ENCODE peak calls at places on chromosomes 1 and 21, in six cellular contexts. W is fibroblast of lung, B is heart left ventricle, V is SJSA1, G is body of pancreas, J is endothelial cell of umbilical vein. Q is an unnamed sample.

GRCh38 chr1:202023033-202023433 is 12.6 kb downstream of the ELF3 start:
- DNase-seq in V (no peak), G (peak; percentile 85), B (no peak), J (no peak), W (no peak), Q (peak; percentile 98)

GRCh38 chr1:214199585-214199984 is 81.4 kb upstream of the SMYD2 start:
- DNase-seq in B (no peak), V (no peak), G (no peak), W (no peak), J (no peak), Q (no peak)

GRCh38 chr1:155504207-155504606 is 58.4 kb downstream of the ASH1L start:
- DNase-seq in J (peak; percentile 45), G (peak; percentile 9), V (no peak), W (peak; percentile 18), B (no peak), Q (peak; percentile 39)

GRCh38 chr21:41091561-41091960 is 76.4 kb upstream of the BACE2 start:
- DNase-seq in V (no peak), J (no peak), W (no peak), G (no peak), B (no peak), Q (no peak)

GRCh38 chr1:68620575-68620974 is 123.7 kb upstream of the DEPDC1 start:
- DNase-seq in V (no peak), W (no peak), G (no peak), J (no peak), B (no peak), Q (no peak)

GRCh38 chr1:113662097-113662496 is 97.2 kb downstream of the PHTF1 start:
- DNase-seq in W (no peak), B (no peak), G (no peak), J (no peak), V (no peak), Q (no peak)

GRCh38 chr1:204746838-204747442 is 61.4 kb upstream of the LRRN2 start:
- DNase-seq in B (peak; percentile 28), W (peak; percentile 32), J (peak; percentile 43), V (no peak), G (peak; percentile 37), Q (peak; percentile 58)

GRCh38 chr1:93597697-93598096 is 83.9 kb downstream of the BCAR3 start:
- DNase-seq in G (no peak), J (no peak), V (no peak), B (peak; percentile 39), W (no peak), Q (no peak)

GRCh38 chr21:43865471-43866181 is 603 bp downstream of the AGPAT3 start:
- DNase-seq in V (no peak), G (peak; percentile 33), J (no peak), B (peak; percentile 64), W (peak; percentile 26), Q (peak; percentile 75)

GRCh38 chr1:213606252-213606820 is 381.4 kb upstream of the PROX1 start:
- DNase-seq in G (no peak), J (no peak), W (no peak), B (no peak), V (no peak), Q (peak; percentile 30)

GRCh38 chr1:214549604-214550338 is 1.6 kb downstream of the PTPN14 start:
- DNase-seq in B (no peak), W (peak; percentile 60), G (no peak), V (no peak), J (peak; percentile 57), Q (no peak)

GRCh38 chr21:32320726-32321125 is 22.1 kb downstream of the MRAP start:
- DNase-seq in B (no peak), W (no peak), J (no peak), G (no peak), V (no peak), Q (no peak)

GRCh38 chr1:29828526-29829447 is 592.5 kb downstream of the PTPRU start:
- DNase-seq in G (no peak), B (no peak), W (no peak), J (no peak), V (no peak), Q (no peak)

GRCh38 chr1:202274611-202275010 is 67.1 kb downstream of the UBE2T start:
- DNase-seq in B (peak; percentile 36), V (peak; percentile 52), G (no peak), W (no peak), J (peak; percentile 48), Q (peak; percentile 38)

GRCh38 chr1:25246600-25247023 is 642 bp downstream of the RSRP1 start:
- DNase-seq in G (peak; percentile 33), W (peak; percentile 15), J (no peak), V (peak; percentile 50), B (no peak), Q (no peak)

GRCh38 chr21:39444406-39445145 is 1.0 kb downstream of the LCA5L start:
- DNase-seq in G (no peak), B (no peak), J (peak; percentile 39), V (no peak), W (peak; percentile 85), Q (peak; percentile 4)

GRCh38 chr1:220368352-220369265 is 96.4 kb upstream of the RAB3GAP2 start:
- DNase-seq in G (no peak), V (no peak), B (peak; percentile 39), W (peak; percentile 72), J (no peak), Q (no peak)

GRCh38 chr1:84959294-84959693 is 37.6 kb downstream of the MCOLN2 start:
- DNase-seq in V (no peak), B (no peak), J (no peak), G (no peak), W (no peak), Q (no peak)

GRCh38 chr1:38418195-38419030 is 371.8 kb upstream of the POU3F1 start:
- DNase-seq in W (peak; percentile 52), B (no peak), G (no peak), V (no peak), J (peak; percentile 75), Q (no peak)

GRCh38 chr1:195550071-195550862 is 1058.0 kb downstream of the KCNT2 start:
- DNase-seq in V (no peak), B (no peak), G (no peak), J (no peak), W (no peak), Q (no peak)

GRCh38 chr1:229040630-229041358 is 230.1 kb upstream of the RAB4A start:
- DNase-seq in B (no peak), V (no peak), W (no peak), G (no peak), J (no peak), Q (no peak)

GRCh38 chr1:233252436-233252835 is 43.1 kb downstream of the PCNX2 start:
- DNase-seq in G (peak; percentile 26), V (no peak), B (no peak), W (no peak), J (no peak), Q (no peak)

GRCh38 chr1:29055160-29055559 is 68.5 kb downstream of the TMEM200B start:
- DNase-seq in G (no peak), W (peak; percentile 17), B (no peak), V (no peak), J (no peak), Q (no peak)

GRCh38 chr1:88204111-88204510 is 480.0 kb upstream of the PKN2 start:
- DNase-seq in B (no peak), J (no peak), V (no peak), W (peak; percentile 73), G (no peak), Q (no peak)

GRCh38 chr1:64975127-64975526 is 8.8 kb upstream of the JAK1 start:
- DNase-seq in J (no peak), W (no peak), V (no peak), G (no peak), B (no peak), Q (no peak)

GRCh38 chr1:64976361-64976760 is 10.0 kb upstream of the JAK1 start:
- DNase-seq in B (no peak), J (no peak), V (no peak), W (no peak), G (no peak), Q (no peak)

GRCh38 chr1:64975740-64976139 is 9.4 kb upstream of the JAK1 start:
- DNase-seq in W (no peak), G (no peak), J (no peak), V (no peak), B (no peak), Q (no peak)

GRCh38 chr1:64973061-64973647 is 6.8 kb upstream of the JAK1 start:
- DNase-seq in G (no peak), J (no peak), W (no peak), B (no peak), V (no peak), Q (no peak)

GRCh38 chr1:64974288-64974825 is 8.0 kb upstream of the JAK1 start:
- DNase-seq in V (no peak), W (no peak), G (no peak), B (no peak), J (no peak), Q (no peak)
- H3K4me1 ChIP-seq in V (no peaks in the 10 kb centered on the region), W (no peaks in the 10 kb centered on the region), G (no peaks in the 10 kb centered on the region), B (no peaks in the 10 kb centered on the region), J (no peaks in the 10 kb centered on the region), Q (no peaks in the 10 kb centered on the region)

DNA sequence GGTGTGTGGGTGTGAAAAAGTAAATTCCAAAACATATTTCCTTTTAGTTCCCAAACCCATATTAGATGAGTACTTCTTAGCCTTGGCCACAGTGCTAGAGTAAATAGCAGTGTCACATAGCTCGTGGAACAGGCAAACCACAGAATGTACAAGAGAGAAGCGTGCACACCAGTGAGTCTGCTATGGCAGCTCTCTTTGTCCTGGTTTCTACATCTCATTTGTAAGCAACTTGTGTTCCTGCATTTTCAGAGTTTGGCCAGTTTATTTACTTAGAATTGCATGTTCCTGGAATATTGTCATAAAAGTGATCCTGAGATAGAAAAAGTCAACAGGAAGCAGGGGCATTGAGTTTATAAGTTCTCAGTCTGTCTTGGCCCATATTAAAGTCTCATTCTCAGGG is 142.1 kb downstream of the DHRS3 start:
- DNase-seq in W (peak; percentile 92), G (peak; percentile 50), V (no peak), B (no peak), J (peak; percentile 26), Q (peak; percentile 56)
- H3K4me1 ChIP-seq in W (peaks cover 34% of the 10 kb centered on the region), G (peaks cover 83% of the 10 kb centered on the region), V (peaks cover 68% of the 10 kb centered on the region), B (peaks cover 95% of the 10 kb centered on the region), J (peaks cover 51% of the 10 kb centered on the region), Q (peaks cover 51% of the 10 kb centered on the region)

GRCh38 chr1:119739150-119739549 is 27.4 kb downstream of the PHGDH start:
- DNase-seq in J (no peak), V (no peak), W (no peak), G (no peak), B (no peak), Q (no peak)
- H3K4me1 ChIP-seq in J (no peaks in the 10 kb centered on the region), V (no peaks in the 10 kb centered on the region), W (no peaks in the 10 kb centered on the region), G (peaks cover 44% of the 10 kb centered on the region), B (peaks cover 1% of the 10 kb centered on the region), Q (no peaks in the 10 kb centered on the region)

GRCh38 chr21:45455321-45456013 is 50.5 kb downstream of the COL18A1 start:
- DNase-seq in W (peak; percentile 55), J (no peak), V (no peak), B (no peak), G (peak; percentile 47), Q (no peak)
- H3K4me1 ChIP-seq in W (peaks cover 29% of the 10 kb centered on the region), J (peaks cover 5% of the 10 kb centered on the region), V (peaks cover 17% of the 10 kb centered on the region), B (peaks cover 10% of the 10 kb centered on the region), G (peaks cover 29% of the 10 kb centered on the region), Q (no peaks in the 10 kb centered on the region)